ENCODE peak calls at places on chromosome 16, in nine cellular contexts. B is H54, Y is stomach, E is Peyer's patch, V is tibial nerve, T is testis, G is adrenal gland, F is heart left ventricle, X is prostate gland. L is an unnamed sample.

GRCh38 chr16:73054732-73055481 is 7.0 kb upstream of the ZFHX3 start:
- DNase-seq in B (no peak), Y (no peak), E (no peak), V (no peak), T (no peak), G (no peak), F (no peak), X (no peak), L (no peak)

GRCh38 chr16:86884256-86884655 is 305.9 kb downstream of the FOXL1 start:
- DNase-seq in B (no peak), Y (no peak), E (no peak), V (no peak), T (no peak), G (no peak), F (no peak), X (no peak), L (no peak)

GRCh38 chr16:3022697-3023414 is 886 bp downstream of the HCFC1R1 start:
- DNase-seq in B (peak; percentile 55), Y (no peak), E (no peak), V (no peak), T (no peak), G (peak; percentile 50), F (no peak), X (no peak), L (no peak)

GRCh38 chr16:84603115-84603816 is 14.6 kb downstream of the COTL1 start:
- DNase-seq in B (peak; percentile 77), Y (peak; percentile 72), E (no peak), V (peak; percentile 87), T (peak; percentile 44), G (peak; percentile 94), F (peak; percentile 89), X (no peak), L (peak; percentile 60)

GRCh38 chr16:14353340-14353739 is 276.7 kb downstream of the PARN start:
- DNase-seq in B (no peak), Y (no peak), E (no peak), V (no peak), T (no peak), G (no peak), F (no peak), X (no peak), L (no peak)

GRCh38 chr16:14303654-14304394 is 232.7 kb downstream of the MRTFB start:
- DNase-seq in B (peak; percentile 37), Y (no peak), E (no peak), V (no peak), T (peak; percentile 42), G (no peak), F (no peak), X (no peak), L (peak; percentile 66)

GRCh38 chr16:62711797-62712196 is 675.6 kb upstream of the CDH8 start:
- DNase-seq in B (no peak), Y (no peak), E (no peak), V (no peak), T (no peak), G (no peak), F (no peak), X (no peak), L (no peak)

GRCh38 chr16:25198021-25198420 is 18.7 kb upstream of the AQP8 start:
- DNase-seq in B (peak; percentile 41), Y (no peak), E (no peak), V (no peak), T (no peak), G (no peak), F (no peak), X (no peak), L (no peak)

GRCh38 chr16:79901522-79901921 is 301.0 kb upstream of the MAF start:
- DNase-seq in B (no peak), Y (no peak), E (no peak), V (no peak), T (no peak), G (no peak), F (no peak), X (no peak), L (no peak)

GRCh38 chr16:79534143-79534542 is 66.4 kb downstream of the MAF start:
- DNase-seq in B (no peak), Y (no peak), E (no peak), V (no peak), T (no peak), G (no peak), F (no peak), X (no peak), L (no peak)

GRCh38 chr16:58515871-58516767 is 802 bp downstream of the SETD6 start:
- DNase-seq in B (no peak), Y (peak; percentile 70), E (peak; percentile 81), V (no peak), T (no peak), G (peak; percentile 59), F (peak; percentile 53), X (no peak), L (peak; percentile 72)

GRCh38 chr16:3523281-3523680 is 22.5 kb downstream of the CLUAP1 start:
- DNase-seq in B (no peak), Y (no peak), E (no peak), V (no peak), T (no peak), G (no peak), F (no peak), X (no peak), L (no peak)

GRCh38 chr16:74991593-74992403 is 6.9 kb upstream of the WDR59 start:
- DNase-seq in B (no peak), Y (no peak), E (peak; percentile 60), V (no peak), T (peak; percentile 34), G (peak; percentile 62), F (no peak), X (no peak), L (peak; percentile 64)
- TF ChIP-seq POLR2A in B (no peak), Y (no peak), E (no peak), V (no peak), T (no peak), G (no peak), F (no peak), X (no peak), L (no peak)

DNA sequence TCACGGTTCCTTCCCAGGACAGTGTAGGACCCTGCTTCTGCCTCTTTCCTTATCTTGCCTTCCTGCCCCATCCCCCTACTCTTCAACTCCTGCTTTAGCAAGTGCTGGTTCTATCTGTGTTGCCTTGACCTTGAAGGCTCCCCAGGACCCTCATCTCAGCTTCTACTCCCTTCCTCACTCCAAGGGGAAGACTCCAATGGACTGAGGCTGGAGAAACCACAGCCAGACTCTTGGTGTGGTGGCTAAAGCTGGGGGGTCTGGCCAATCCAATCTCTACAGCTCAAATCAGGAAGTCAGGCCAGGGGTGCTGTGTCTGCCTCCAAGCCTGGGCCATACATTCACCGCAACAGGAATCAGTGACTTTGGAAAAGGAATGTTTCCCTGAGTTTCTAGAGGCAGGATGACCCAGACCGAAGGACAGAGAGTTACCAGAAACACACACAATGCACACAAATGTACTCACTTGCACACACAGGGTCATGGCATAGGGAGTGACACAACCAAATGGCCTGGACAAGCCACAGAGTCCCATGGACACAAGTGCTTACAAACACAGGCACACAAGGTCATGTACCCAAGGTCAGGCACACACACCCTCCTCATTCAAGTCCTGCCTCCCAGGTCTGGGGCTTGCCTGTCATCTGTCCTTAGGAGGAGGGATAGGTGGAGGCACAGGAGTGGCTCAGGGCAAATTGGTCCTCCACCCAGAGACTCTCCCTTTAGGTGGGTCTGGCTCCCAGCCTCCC is 1.7 kb upstream of the HSD11B2 start:
- DNase-seq in B (no peak), Y (peak; percentile 40), E (peak; percentile 82), V (no peak), T (no peak), G (no peak), F (no peak), X (no peak), L (no peak)
- TF ChIP-seq POLR2A in B (no peak), Y (no peak), E (peak; percentile 91), V (no peak), T (no peak), G (no peak), F (no peak), X (no peak), L (no peak)

DNA sequence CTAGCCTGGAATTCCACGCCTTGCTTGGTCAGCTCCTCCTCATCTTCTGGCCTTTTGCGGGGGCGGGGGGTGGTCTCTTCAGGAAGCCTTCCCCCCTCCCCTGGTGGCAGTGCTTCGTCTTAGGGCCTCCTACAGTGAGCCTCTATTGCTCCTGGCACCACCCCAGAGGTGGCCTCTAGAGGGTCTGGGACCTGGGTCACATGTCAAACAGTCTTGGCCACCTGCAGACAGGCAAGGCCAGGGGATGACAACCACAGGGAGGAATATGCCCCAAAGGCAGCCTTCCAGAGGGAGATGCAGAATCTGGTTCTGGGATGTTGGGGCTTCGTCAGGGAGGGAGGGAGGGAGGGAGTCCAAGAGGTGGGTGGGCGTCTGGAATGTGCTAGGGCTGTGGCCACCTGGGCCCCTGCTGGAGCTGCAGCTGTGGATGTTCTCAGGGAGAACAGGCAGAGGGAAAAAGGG is 50.6 kb downstream of the SMPD3 start:
- DNase-seq in B (no peak), Y (no peak), E (peak; percentile 12), V (no peak), T (peak; percentile 62), G (no peak), F (no peak), X (no peak), L (no peak)
- TF ChIP-seq POLR2A in B (no peak), Y (no peak), E (no peak), V (no peak), T (no peak), G (no peak), F (no peak), X (no peak), L (no peak)

GRCh38 chr16:70738083-70738977 is 52.5 kb upstream of the MTSS2 start:
- DNase-seq in B (peak; percentile 75), Y (peak; percentile 43), E (no peak), V (no peak), T (no peak), G (peak; percentile 91), F (peak; percentile 84), X (peak; percentile 70), L (no peak)

GRCh38 chr16:70739389-70739788 is 53.5 kb upstream of the MTSS2 start:
- DNase-seq in B (no peak), Y (no peak), E (no peak), V (no peak), T (no peak), G (no peak), F (no peak), X (no peak), L (no peak)

GRCh38 chr16:70735141-70735979 is 49.5 kb upstream of the MTSS2 start:
- DNase-seq in B (no peak), Y (no peak), E (no peak), V (no peak), T (peak; percentile 63), G (no peak), F (no peak), X (no peak), L (no peak)

GRCh38 chr16:70736454-70737376 is 50.9 kb upstream of the MTSS2 start:
- DNase-seq in B (no peak), Y (no peak), E (no peak), V (no peak), T (no peak), G (no peak), F (no peak), X (no peak), L (no peak)

DNA sequence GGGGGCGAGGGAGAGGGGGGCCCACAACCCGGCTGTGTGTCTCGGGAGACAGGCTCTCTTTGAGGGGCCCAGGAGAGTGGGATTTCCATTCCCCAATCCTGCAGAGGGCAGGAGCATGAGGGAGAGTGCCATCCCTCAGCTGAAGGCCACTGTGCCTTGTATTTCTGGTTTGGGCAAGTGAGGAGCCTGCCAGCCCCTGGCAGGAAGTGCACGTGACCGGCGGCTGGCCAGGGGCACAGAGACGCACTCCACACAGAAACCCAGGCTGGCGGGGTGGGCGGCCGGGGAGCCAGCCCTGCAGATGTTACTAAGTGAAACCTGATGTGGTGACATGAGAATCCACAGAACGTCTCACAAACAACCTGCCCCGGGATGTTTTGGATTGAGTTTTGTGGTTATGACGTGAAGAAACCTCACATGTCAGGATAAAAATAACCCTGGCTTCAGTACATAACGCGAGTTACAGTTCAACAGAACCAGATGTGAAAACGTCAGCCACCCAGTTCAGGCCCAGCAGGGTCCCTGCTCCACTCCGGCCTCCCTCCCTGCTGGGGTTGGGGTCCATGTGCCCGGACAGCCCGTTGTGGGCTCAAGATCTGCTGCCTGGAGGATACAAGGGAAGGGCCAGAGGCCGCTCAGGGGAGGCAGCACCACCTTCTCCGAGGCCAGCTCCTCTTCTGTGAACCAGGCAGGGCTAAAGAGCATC is 51.7 kb upstream of the MTSS2 start:
- DNase-seq in B (no peak), Y (peak; percentile 55), E (no peak), V (peak; percentile 46), T (no peak), G (peak; percentile 86), F (peak; percentile 85), X (peak; percentile 88), L (no peak)
- TF ChIP-seq POLR2A in B (no peak), Y (no peak), E (no peak), V (no peak), T (no peak), G (peak; percentile 42), F (no peak), X (no peak), L (no peak)

L was measured in body of pancreas.